ENCODE peak calls at places on chromosomes 13 and 19, in six cellular contexts. One of them, this sample, is unnamed.

GRCh38 chr19:40422428-40423226 is 3.2 kb downstream of the SERTAD1 start:
- DNase-seq in AG10803: no peak
- DNase-seq in ovary: no peak
- DNase-seq in glutamatergic neuron: no peak
- DNase-seq in nephron progenitor cell: no peak
- DNase-seq in Panc1: no peak
- DNase-seq in this sample: no peak

GRCh38 chr19:13078897-13079541 is 23.6 kb downstream of the LYL1 start:
- DNase-seq in Panc1: no peak
- DNase-seq in nephron progenitor cell: no peak
- DNase-seq in ovary: peak; percentile 69
- DNase-seq in AG10803: no peak
- DNase-seq in glutamatergic neuron: no peak
- DNase-seq in this sample: no peak

GRCh38 chr19:6022570-6023049 is 44.7 kb upstream of the RANBP3 start:
- DNase-seq in glutamatergic neuron: no peak
- DNase-seq in Panc1: no peak
- DNase-seq in ovary: no peak
- DNase-seq in AG10803: no peak
- DNase-seq in nephron progenitor cell: no peak
- DNase-seq in this sample: no peak

GRCh38 chr13:100176781-100177389 is 88.0 kb downstream of the PCCA start:
- DNase-seq in glutamatergic neuron: no peak
- DNase-seq in ovary: no peak
- DNase-seq in AG10803: peak; percentile 18
- DNase-seq in Panc1: no peak
- DNase-seq in nephron progenitor cell: no peak
- DNase-seq in this sample: no peak

GRCh38 chr19:2230807-2231533 is 5.2 kb downstream of the PLEKHJ1 start:
- DNase-seq in glutamatergic neuron: no peak
- DNase-seq in ovary: no peak
- DNase-seq in Panc1: no peak
- DNase-seq in nephron progenitor cell: no peak
- DNase-seq in AG10803: no peak
- DNase-seq in this sample: no peak

GRCh38 chr19:28028881-28029280 is 1184.1 kb downstream of the UQCRFS1 start:
- DNase-seq in nephron progenitor cell: no peak
- DNase-seq in AG10803: no peak
- DNase-seq in glutamatergic neuron: no peak
- DNase-seq in Panc1: no peak
- DNase-seq in ovary: no peak
- DNase-seq in this sample: no peak

GRCh38 chr13:106603568-106603967 is 35.6 kb upstream of the ARGLU1 start:
- DNase-seq in AG10803: no peak
- DNase-seq in glutamatergic neuron: no peak
- DNase-seq in ovary: no peak
- DNase-seq in nephron progenitor cell: no peak
- DNase-seq in Panc1: no peak
- DNase-seq in this sample: no peak

GRCh38 chr13:50846861-50847475 is 3.5 kb upstream of the DLEU7 start:
- DNase-seq in glutamatergic neuron: no peak
- DNase-seq in nephron progenitor cell: no peak
- DNase-seq in Panc1: no peak
- DNase-seq in ovary: no peak
- DNase-seq in AG10803: no peak
- DNase-seq in this sample: no peak

GRCh38 chr19:32977269-32977668 is 5.2 kb downstream of the FAAP24 start:
- DNase-seq in AG10803: no peak
- DNase-seq in glutamatergic neuron: no peak
- DNase-seq in ovary: no peak
- DNase-seq in Panc1: no peak
- DNase-seq in nephron progenitor cell: no peak
- DNase-seq in this sample: no peak

GRCh38 chr13:44188257-44188656 is 185.4 kb upstream of the SERP2 start:
- DNase-seq in AG10803: peak; percentile 58
- DNase-seq in Panc1: no peak
- DNase-seq in glutamatergic neuron: no peak
- DNase-seq in nephron progenitor cell: no peak
- DNase-seq in ovary: no peak
- DNase-seq in this sample: peak; percentile 42

GRCh38 chr13:95535243-95535642 is 17.3 kb upstream of the CLDN10 start:
- DNase-seq in ovary: no peak
- DNase-seq in Panc1: peak; percentile 84
- DNase-seq in nephron progenitor cell: no peak
- DNase-seq in glutamatergic neuron: no peak
- DNase-seq in AG10803: peak; percentile 8
- DNase-seq in this sample: peak; percentile 43

GRCh38 chr13:109479991-109480696 is 306.2 kb downstream of the IRS2 start:
- DNase-seq in ovary: no peak
- DNase-seq in nephron progenitor cell: no peak
- DNase-seq in AG10803: peak; percentile 51
- DNase-seq in glutamatergic neuron: no peak
- DNase-seq in Panc1: no peak
- DNase-seq in this sample: peak; percentile 18

GRCh38 chr13:31870511-31870910 is 131.2 kb downstream of the RXFP2 start:
- DNase-seq in ovary: no peak
- DNase-seq in AG10803: no peak
- DNase-seq in Panc1: no peak
- DNase-seq in nephron progenitor cell: no peak
- DNase-seq in glutamatergic neuron: no peak
- DNase-seq in this sample: no peak

GRCh38 chr19:10256970-10257615 is 5.1 kb downstream of the MRPL4 start:
- DNase-seq in AG10803: no peak
- DNase-seq in nephron progenitor cell: no peak
- DNase-seq in glutamatergic neuron: no peak
- DNase-seq in Panc1: no peak
- DNase-seq in ovary: no peak
- DNase-seq in this sample: no peak

GRCh38 chr13:71577127-71577526 is 289.9 kb downstream of the DACH1 start:
- DNase-seq in Panc1: no peak
- DNase-seq in ovary: no peak
- DNase-seq in glutamatergic neuron: no peak
- DNase-seq in AG10803: no peak
- DNase-seq in nephron progenitor cell: no peak
- DNase-seq in this sample: no peak

DNA sequence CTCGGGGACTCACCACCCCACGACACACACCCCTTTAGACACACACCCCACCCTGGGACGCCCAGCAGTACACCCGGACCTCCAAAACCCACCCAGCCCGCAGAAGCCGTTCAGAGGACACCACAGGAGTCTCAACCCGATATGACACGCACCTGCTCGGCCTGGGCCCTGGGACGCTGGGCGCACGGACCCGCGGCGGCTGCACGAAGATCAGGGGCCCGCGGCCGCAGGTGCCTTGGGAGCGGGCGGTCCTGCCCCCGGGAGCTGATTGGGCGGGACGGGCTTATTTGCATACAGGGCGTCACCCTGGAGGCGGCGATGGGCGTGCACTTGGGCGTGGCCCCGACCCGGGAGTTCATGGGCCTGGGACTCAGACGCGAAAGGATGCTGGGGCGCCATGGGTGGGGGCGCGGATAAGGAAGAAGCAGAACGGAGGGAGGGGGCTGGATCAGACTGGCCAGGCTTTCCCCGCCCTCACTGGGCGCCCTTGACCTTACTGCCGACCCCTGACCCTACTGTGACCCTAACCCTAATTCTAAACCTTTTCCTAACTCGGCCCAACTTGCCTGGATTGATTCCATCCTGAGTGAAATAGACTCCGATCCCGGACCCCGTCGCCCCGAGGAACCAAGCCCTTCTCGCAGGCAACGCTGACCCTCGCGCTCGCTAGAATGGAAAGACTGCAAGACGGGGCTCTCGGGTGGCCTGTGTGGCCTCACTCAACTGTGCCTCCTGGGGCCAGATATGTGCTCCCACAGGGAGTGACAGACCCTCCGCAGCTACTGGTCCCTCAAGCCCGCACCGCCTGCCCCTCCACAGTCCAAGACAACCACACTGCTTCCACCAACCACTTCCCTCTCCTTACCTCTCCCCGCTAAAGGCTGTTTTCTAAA is at the start of gene MEF2B:
- DNase-seq in Panc1: no peak
- DNase-seq in nephron progenitor cell: peak; percentile 92
- DNase-seq in glutamatergic neuron: peak; percentile 89
- DNase-seq in AG10803: peak; percentile 41
- DNase-seq in ovary: peak; percentile 81
- DNase-seq in this sample: no peak
- TF ChIP-seq CTCF in Panc1: no peak
- TF ChIP-seq CTCF in nephron progenitor cell: no peak
- TF ChIP-seq CTCF in glutamatergic neuron: no peak
- TF ChIP-seq CTCF in AG10803: no peak
- TF ChIP-seq CTCF in ovary: no peak
- TF ChIP-seq CTCF in this sample: no peak

GRCh38 chr13:33445024-33445423 is 159.5 kb upstream of the STARD13 start:
- DNase-seq in glutamatergic neuron: no peak
- DNase-seq in nephron progenitor cell: no peak
- DNase-seq in ovary: no peak
- DNase-seq in Panc1: no peak
- DNase-seq in AG10803: no peak
- DNase-seq in this sample: no peak

GRCh38 chr13:33445476-33445875 is 159.9 kb upstream of the STARD13 start:
- DNase-seq in AG10803: no peak
- DNase-seq in nephron progenitor cell: no peak
- DNase-seq in glutamatergic neuron: no peak
- DNase-seq in Panc1: no peak
- DNase-seq in ovary: no peak
- DNase-seq in this sample: no peak

GRCh38 chr13:33446821-33447481 is 161.4 kb upstream of the STARD13 start:
- DNase-seq in glutamatergic neuron: no peak
- DNase-seq in Panc1: no peak
- DNase-seq in AG10803: peak; percentile 58
- DNase-seq in nephron progenitor cell: no peak
- DNase-seq in ovary: no peak
- DNase-seq in this sample: peak; percentile 9

GRCh38 chr13:33435207-33435606 is 149.7 kb upstream of the STARD13 start:
- DNase-seq in glutamatergic neuron: no peak
- DNase-seq in nephron progenitor cell: no peak
- DNase-seq in AG10803: no peak
- DNase-seq in Panc1: no peak
- DNase-seq in ovary: no peak
- DNase-seq in this sample: no peak

DNA sequence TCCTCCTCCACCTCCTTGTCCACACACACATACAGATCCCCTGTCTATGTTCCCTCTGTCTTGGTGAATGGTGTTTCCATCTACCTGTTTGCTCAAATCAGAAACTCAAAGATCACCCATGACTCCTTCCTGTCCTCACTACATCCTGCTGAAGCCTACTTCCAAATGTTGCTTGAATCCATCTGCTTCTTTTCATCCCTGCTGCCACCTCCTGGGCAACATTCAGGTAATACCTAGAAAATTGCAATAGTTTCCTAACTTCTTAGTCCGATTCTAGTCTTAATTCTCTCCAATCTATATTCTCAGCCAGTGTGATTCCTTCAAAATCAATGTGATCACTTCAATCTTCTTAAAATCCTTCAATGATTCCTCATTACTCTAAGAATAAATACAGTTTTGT is 155.5 kb upstream of the STARD13 start:
- DNase-seq in AG10803: peak; percentile 24
- DNase-seq in Panc1: no peak
- DNase-seq in glutamatergic neuron: no peak
- DNase-seq in ovary: no peak
- DNase-seq in nephron progenitor cell: no peak
- DNase-seq in this sample: peak; percentile 23
- TF ChIP-seq CTCF in AG10803: peak; percentile 27
- TF ChIP-seq CTCF in Panc1: peak; percentile 43
- TF ChIP-seq CTCF in glutamatergic neuron: no peak
- TF ChIP-seq CTCF in ovary: no peak
- TF ChIP-seq CTCF in nephron progenitor cell: peak; percentile 15
- TF ChIP-seq CTCF in this sample: peak; percentile 62

GRCh38 chr13:33606692-33607091 is 211.3 kb upstream of the RFC3 start:
- DNase-seq in nephron progenitor cell: no peak
- DNase-seq in Panc1: no peak
- DNase-seq in glutamatergic neuron: no peak
- DNase-seq in AG10803: no peak
- DNase-seq in ovary: no peak
- DNase-seq in this sample: no peak

GRCh38 chr13:33615436-33615835 is 202.5 kb upstream of the RFC3 start:
- DNase-seq in AG10803: no peak
- DNase-seq in glutamatergic neuron: no peak
- DNase-seq in nephron progenitor cell: no peak
- DNase-seq in ovary: no peak
- DNase-seq in Panc1: no peak
- DNase-seq in this sample: no peak

GRCh38 chr13:33612641-33613638 is 205.0 kb upstream of the RFC3 start:
- DNase-seq in AG10803: no peak
- DNase-seq in ovary: no peak
- DNase-seq in glutamatergic neuron: no peak
- DNase-seq in nephron progenitor cell: no peak
- DNase-seq in Panc1: no peak
- DNase-seq in this sample: no peak

GRCh38 chr13:33611016-33611805 is 206.7 kb upstream of the RFC3 start:
- DNase-seq in Panc1: no peak
- DNase-seq in AG10803: no peak
- DNase-seq in nephron progenitor cell: peak; percentile 34
- DNase-seq in ovary: peak; percentile 40
- DNase-seq in glutamatergic neuron: no peak
- DNase-seq in this sample: no peak

DNA sequence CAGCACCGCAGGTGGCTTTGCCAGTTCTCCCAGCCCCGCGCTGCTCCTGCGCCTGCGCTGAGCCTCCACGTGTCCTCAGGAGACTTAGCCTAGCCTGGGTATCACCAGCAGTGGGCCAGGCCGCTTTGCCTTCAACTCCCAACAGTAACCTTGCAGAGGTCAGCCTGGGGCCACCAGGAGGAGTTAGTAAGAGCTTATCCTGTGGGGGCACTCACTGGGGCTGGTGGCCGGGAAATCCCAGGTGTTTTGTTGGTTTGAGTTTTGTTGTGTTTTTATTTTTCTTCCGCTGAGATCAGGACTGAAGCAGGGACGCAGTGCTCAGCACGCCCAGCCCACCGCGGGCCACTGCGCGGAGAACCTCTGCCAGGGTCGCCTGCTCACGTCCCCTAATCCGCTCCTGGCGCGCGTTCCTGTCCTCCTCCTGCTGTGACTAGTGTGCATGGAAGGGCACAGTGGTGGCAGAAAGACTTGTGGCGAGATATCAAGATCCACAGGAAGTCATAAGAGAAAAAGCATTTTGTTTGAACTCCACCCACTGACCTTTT is 207.4 kb upstream of the RFC3 start:
- DNase-seq in Panc1: no peak
- DNase-seq in glutamatergic neuron: no peak
- DNase-seq in ovary: no peak
- DNase-seq in AG10803: no peak
- DNase-seq in nephron progenitor cell: peak; percentile 8
- DNase-seq in this sample: no peak
- TF ChIP-seq CTCF in Panc1: no peak
- TF ChIP-seq CTCF in glutamatergic neuron: no peak
- TF ChIP-seq CTCF in ovary: no peak
- TF ChIP-seq CTCF in AG10803: no peak
- TF ChIP-seq CTCF in nephron progenitor cell: no peak
- TF ChIP-seq CTCF in this sample: no peak

DNA sequence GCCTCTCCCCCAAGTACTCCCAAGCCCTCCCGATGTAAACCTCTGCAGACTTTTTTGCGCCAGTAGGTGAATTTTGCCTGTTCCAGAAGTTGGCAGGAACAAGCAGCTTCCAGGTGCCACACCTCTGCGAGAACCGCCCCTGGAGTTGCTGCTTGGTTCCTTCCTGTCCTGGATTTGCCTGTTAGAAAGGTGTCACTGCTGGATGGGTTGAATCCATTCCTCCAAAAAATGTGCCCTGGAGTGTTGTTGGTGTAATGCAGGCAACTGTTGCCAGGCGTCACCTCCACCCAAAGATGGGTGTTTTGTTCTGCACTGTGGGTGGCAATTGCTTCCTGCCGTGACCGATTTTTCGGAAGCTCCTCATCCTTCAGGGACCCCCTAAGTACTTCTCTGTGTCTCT is 5.7 kb downstream of the PGPEP1 start:
- DNase-seq in glutamatergic neuron: no peak
- DNase-seq in AG10803: no peak
- DNase-seq in Panc1: no peak
- DNase-seq in nephron progenitor cell: no peak
- DNase-seq in ovary: no peak
- DNase-seq in this sample: no peak
- TF ChIP-seq CTCF in glutamatergic neuron: peak; percentile 23
- TF ChIP-seq CTCF in AG10803: no peak
- TF ChIP-seq CTCF in Panc1: no peak
- TF ChIP-seq CTCF in nephron progenitor cell: no peak
- TF ChIP-seq CTCF in ovary: no peak
- TF ChIP-seq CTCF in this sample: peak; percentile 10